ENCODE peak calls at places on chromosomes 3 and 15, in ten cellular contexts. One of them, this sample, is unnamed.

GRCh38 chr3:53495518-53496501 is 1.4 kb downstream of the CACNA1D start:
- DNase-seq in DMS153: no peak
- DNase-seq in GM12891: peak
- DNase-seq in HCEC 1CT: no peak
- DNase-seq in stimulated activated CD4-positive, alpha-beta T cell treated with anti-CD3 and anti-CD28 coated beads, Interleukin-15, amount 100 ng/mL, for 24 hours: peak
- DNase-seq in amniotic epithelial cell: no peak
- DNase-seq in naive thymus-derived CD8-positive, alpha-beta T cell: no peak
- DNase-seq in amniotic stem cell: no peak
- DNase-seq in stimulated activated CD8-positive, alpha-beta memory T cell treated with anti-CD3 and anti-CD28 coated beads, Interleukin-15, amount 100 ng/mL, for 4 hours: no peak
- DNase-seq in brain microvascular endothelial cell: no peak
- DNase-seq in this sample: no peak

GRCh38 chr3:11465744-11466611 is 177.7 kb downstream of the VGLL4 start:
- DNase-seq in amniotic stem cell: peak
- DNase-seq in GM12891: no peak
- DNase-seq in brain microvascular endothelial cell: peak
- DNase-seq in DMS153: no peak
- DNase-seq in naive thymus-derived CD8-positive, alpha-beta T cell: no peak
- DNase-seq in HCEC 1CT: no peak
- DNase-seq in stimulated activated CD4-positive, alpha-beta T cell treated with anti-CD3 and anti-CD28 coated beads, Interleukin-15, amount 100 ng/mL, for 24 hours: no peak
- DNase-seq in amniotic epithelial cell: peak
- DNase-seq in stimulated activated CD8-positive, alpha-beta memory T cell treated with anti-CD3 and anti-CD28 coated beads, Interleukin-15, amount 100 ng/mL, for 4 hours: no peak
- DNase-seq in this sample: peak

GRCh38 chr15:81886586-81886985 is 159.2 kb downstream of the MEX3B start:
- DNase-seq in brain microvascular endothelial cell: peak
- DNase-seq in GM12891: no peak
- DNase-seq in amniotic epithelial cell: no peak
- DNase-seq in DMS153: no peak
- DNase-seq in stimulated activated CD8-positive, alpha-beta memory T cell treated with anti-CD3 and anti-CD28 coated beads, Interleukin-15, amount 100 ng/mL, for 4 hours: no peak
- DNase-seq in HCEC 1CT: peak
- DNase-seq in naive thymus-derived CD8-positive, alpha-beta T cell: no peak
- DNase-seq in amniotic stem cell: no peak
- DNase-seq in stimulated activated CD4-positive, alpha-beta T cell treated with anti-CD3 and anti-CD28 coated beads, Interleukin-15, amount 100 ng/mL, for 24 hours: no peak
- DNase-seq in this sample: no peak

GRCh38 chr3:40299721-40300335 is 9.7 kb upstream of the EIF1B start:
- DNase-seq in stimulated activated CD8-positive, alpha-beta memory T cell treated with anti-CD3 and anti-CD28 coated beads, Interleukin-15, amount 100 ng/mL, for 4 hours: no peak
- DNase-seq in amniotic epithelial cell: peak
- DNase-seq in GM12891: no peak
- DNase-seq in HCEC 1CT: peak
- DNase-seq in stimulated activated CD4-positive, alpha-beta T cell treated with anti-CD3 and anti-CD28 coated beads, Interleukin-15, amount 100 ng/mL, for 24 hours: no peak
- DNase-seq in amniotic stem cell: no peak
- DNase-seq in brain microvascular endothelial cell: peak
- DNase-seq in naive thymus-derived CD8-positive, alpha-beta T cell: no peak
- DNase-seq in DMS153: no peak
- DNase-seq in this sample: no peak

GRCh38 chr15:89660556-89660955 is 5.3 kb upstream of the KIF7 start:
- DNase-seq in stimulated activated CD4-positive, alpha-beta T cell treated with anti-CD3 and anti-CD28 coated beads, Interleukin-15, amount 100 ng/mL, for 24 hours: no peak
- DNase-seq in amniotic stem cell: no peak
- DNase-seq in DMS153: no peak
- DNase-seq in naive thymus-derived CD8-positive, alpha-beta T cell: no peak
- DNase-seq in amniotic epithelial cell: no peak
- DNase-seq in HCEC 1CT: no peak
- DNase-seq in brain microvascular endothelial cell: no peak
- DNase-seq in stimulated activated CD8-positive, alpha-beta memory T cell treated with anti-CD3 and anti-CD28 coated beads, Interleukin-15, amount 100 ng/mL, for 4 hours: no peak
- DNase-seq in GM12891: no peak
- DNase-seq in this sample: no peak

GRCh38 chr3:163043074-163043473 is 1546.5 kb downstream of the OTOL1 start:
- DNase-seq in HCEC 1CT: no peak
- DNase-seq in stimulated activated CD4-positive, alpha-beta T cell treated with anti-CD3 and anti-CD28 coated beads, Interleukin-15, amount 100 ng/mL, for 24 hours: no peak
- DNase-seq in amniotic stem cell: no peak
- DNase-seq in naive thymus-derived CD8-positive, alpha-beta T cell: no peak
- DNase-seq in GM12891: no peak
- DNase-seq in stimulated activated CD8-positive, alpha-beta memory T cell treated with anti-CD3 and anti-CD28 coated beads, Interleukin-15, amount 100 ng/mL, for 4 hours: no peak
- DNase-seq in brain microvascular endothelial cell: peak
- DNase-seq in DMS153: no peak
- DNase-seq in amniotic epithelial cell: peak
- DNase-seq in this sample: no peak

GRCh38 chr3:117665311-117665710 is 955.7 kb downstream of the TUSC7 start:
- DNase-seq in stimulated activated CD4-positive, alpha-beta T cell treated with anti-CD3 and anti-CD28 coated beads, Interleukin-15, amount 100 ng/mL, for 24 hours: no peak
- DNase-seq in amniotic epithelial cell: no peak
- DNase-seq in DMS153: peak
- DNase-seq in brain microvascular endothelial cell: no peak
- DNase-seq in HCEC 1CT: no peak
- DNase-seq in GM12891: no peak
- DNase-seq in naive thymus-derived CD8-positive, alpha-beta T cell: no peak
- DNase-seq in amniotic stem cell: no peak
- DNase-seq in stimulated activated CD8-positive, alpha-beta memory T cell treated with anti-CD3 and anti-CD28 coated beads, Interleukin-15, amount 100 ng/mL, for 4 hours: no peak
- DNase-seq in this sample: no peak

GRCh38 chr3:26622634-26623408 is at the start of gene LRRC3B:
- DNase-seq in amniotic stem cell: no peak
- DNase-seq in naive thymus-derived CD8-positive, alpha-beta T cell: no peak
- DNase-seq in HCEC 1CT: no peak
- DNase-seq in DMS153: no peak
- DNase-seq in amniotic epithelial cell: no peak
- DNase-seq in stimulated activated CD8-positive, alpha-beta memory T cell treated with anti-CD3 and anti-CD28 coated beads, Interleukin-15, amount 100 ng/mL, for 4 hours: no peak
- DNase-seq in GM12891: no peak
- DNase-seq in stimulated activated CD4-positive, alpha-beta T cell treated with anti-CD3 and anti-CD28 coated beads, Interleukin-15, amount 100 ng/mL, for 24 hours: no peak
- DNase-seq in brain microvascular endothelial cell: no peak
- DNase-seq in this sample: no peak

GRCh38 chr3:193826126-193826795 is 233.3 kb downstream of the OPA1 start:
- DNase-seq in brain microvascular endothelial cell: peak
- DNase-seq in naive thymus-derived CD8-positive, alpha-beta T cell: no peak
- DNase-seq in GM12891: no peak
- DNase-seq in amniotic epithelial cell: peak
- DNase-seq in DMS153: peak
- DNase-seq in stimulated activated CD4-positive, alpha-beta T cell treated with anti-CD3 and anti-CD28 coated beads, Interleukin-15, amount 100 ng/mL, for 24 hours: no peak
- DNase-seq in amniotic stem cell: no peak
- DNase-seq in stimulated activated CD8-positive, alpha-beta memory T cell treated with anti-CD3 and anti-CD28 coated beads, Interleukin-15, amount 100 ng/mL, for 4 hours: no peak
- DNase-seq in HCEC 1CT: no peak
- DNase-seq in this sample: no peak

GRCh38 chr15:41494190-41494921 is 682 bp downstream of the ITPKA start:
- DNase-seq in DMS153: no peak
- DNase-seq in naive thymus-derived CD8-positive, alpha-beta T cell: peak
- DNase-seq in brain microvascular endothelial cell: no peak
- DNase-seq in stimulated activated CD8-positive, alpha-beta memory T cell treated with anti-CD3 and anti-CD28 coated beads, Interleukin-15, amount 100 ng/mL, for 4 hours: no peak
- DNase-seq in stimulated activated CD4-positive, alpha-beta T cell treated with anti-CD3 and anti-CD28 coated beads, Interleukin-15, amount 100 ng/mL, for 24 hours: peak
- DNase-seq in amniotic stem cell: no peak
- DNase-seq in GM12891: peak
- DNase-seq in amniotic epithelial cell: no peak
- DNase-seq in HCEC 1CT: no peak
- DNase-seq in this sample: no peak

GRCh38 chr3:178318440-178318839 is 217.8 kb upstream of the KCNMB2 start:
- DNase-seq in naive thymus-derived CD8-positive, alpha-beta T cell: no peak
- DNase-seq in stimulated activated CD8-positive, alpha-beta memory T cell treated with anti-CD3 and anti-CD28 coated beads, Interleukin-15, amount 100 ng/mL, for 4 hours: no peak
- DNase-seq in brain microvascular endothelial cell: no peak
- DNase-seq in HCEC 1CT: no peak
- DNase-seq in GM12891: no peak
- DNase-seq in stimulated activated CD4-positive, alpha-beta T cell treated with anti-CD3 and anti-CD28 coated beads, Interleukin-15, amount 100 ng/mL, for 24 hours: no peak
- DNase-seq in amniotic epithelial cell: no peak
- DNase-seq in amniotic stem cell: no peak
- DNase-seq in DMS153: no peak
- DNase-seq in this sample: no peak

GRCh38 chr3:42263354-42264346 is 2.3 kb downstream of the CCK start:
- DNase-seq in amniotic stem cell: no peak
- DNase-seq in DMS153: no peak
- DNase-seq in stimulated activated CD4-positive, alpha-beta T cell treated with anti-CD3 and anti-CD28 coated beads, Interleukin-15, amount 100 ng/mL, for 24 hours: peak
- DNase-seq in brain microvascular endothelial cell: no peak
- DNase-seq in GM12891: no peak
- DNase-seq in naive thymus-derived CD8-positive, alpha-beta T cell: peak
- DNase-seq in stimulated activated CD8-positive, alpha-beta memory T cell treated with anti-CD3 and anti-CD28 coated beads, Interleukin-15, amount 100 ng/mL, for 4 hours: no peak
- DNase-seq in amniotic epithelial cell: no peak
- DNase-seq in HCEC 1CT: no peak
- DNase-seq in this sample: no peak

GRCh38 chr3:186181901-186182300 is 73.0 kb upstream of the ETV5 start:
- DNase-seq in HCEC 1CT: no peak
- DNase-seq in GM12891: no peak
- DNase-seq in brain microvascular endothelial cell: no peak
- DNase-seq in amniotic stem cell: no peak
- DNase-seq in naive thymus-derived CD8-positive, alpha-beta T cell: no peak
- DNase-seq in stimulated activated CD8-positive, alpha-beta memory T cell treated with anti-CD3 and anti-CD28 coated beads, Interleukin-15, amount 100 ng/mL, for 4 hours: no peak
- DNase-seq in stimulated activated CD4-positive, alpha-beta T cell treated with anti-CD3 and anti-CD28 coated beads, Interleukin-15, amount 100 ng/mL, for 24 hours: no peak
- DNase-seq in amniotic epithelial cell: no peak
- DNase-seq in DMS153: no peak
- DNase-seq in this sample: no peak

GRCh38 chr15:25909325-25909724 is 46.2 kb upstream of the ATP10A start:
- DNase-seq in amniotic stem cell: no peak
- DNase-seq in DMS153: no peak
- DNase-seq in naive thymus-derived CD8-positive, alpha-beta T cell: no peak
- DNase-seq in GM12891: no peak
- DNase-seq in stimulated activated CD8-positive, alpha-beta memory T cell treated with anti-CD3 and anti-CD28 coated beads, Interleukin-15, amount 100 ng/mL, for 4 hours: no peak
- DNase-seq in amniotic epithelial cell: no peak
- DNase-seq in stimulated activated CD4-positive, alpha-beta T cell treated with anti-CD3 and anti-CD28 coated beads, Interleukin-15, amount 100 ng/mL, for 24 hours: no peak
- DNase-seq in brain microvascular endothelial cell: no peak
- DNase-seq in HCEC 1CT: no peak
- DNase-seq in this sample: no peak

GRCh38 chr3:130699765-130700164 is 46.9 kb downstream of the PIK3R4 start:
- DNase-seq in DMS153: no peak
- DNase-seq in brain microvascular endothelial cell: peak
- DNase-seq in stimulated activated CD4-positive, alpha-beta T cell treated with anti-CD3 and anti-CD28 coated beads, Interleukin-15, amount 100 ng/mL, for 24 hours: no peak
- DNase-seq in GM12891: no peak
- DNase-seq in amniotic epithelial cell: peak
- DNase-seq in stimulated activated CD8-positive, alpha-beta memory T cell treated with anti-CD3 and anti-CD28 coated beads, Interleukin-15, amount 100 ng/mL, for 4 hours: no peak
- DNase-seq in HCEC 1CT: no peak
- DNase-seq in naive thymus-derived CD8-positive, alpha-beta T cell: no peak
- DNase-seq in amniotic stem cell: no peak
- DNase-seq in this sample: peak

GRCh38 chr3:69871256-69871655 is 128.3 kb upstream of the SAMMSON start:
- DNase-seq in amniotic stem cell: no peak
- DNase-seq in brain microvascular endothelial cell: no peak
- DNase-seq in naive thymus-derived CD8-positive, alpha-beta T cell: no peak
- DNase-seq in HCEC 1CT: no peak
- DNase-seq in amniotic epithelial cell: no peak
- DNase-seq in stimulated activated CD4-positive, alpha-beta T cell treated with anti-CD3 and anti-CD28 coated beads, Interleukin-15, amount 100 ng/mL, for 24 hours: no peak
- DNase-seq in GM12891: no peak
- DNase-seq in DMS153: no peak
- DNase-seq in stimulated activated CD8-positive, alpha-beta memory T cell treated with anti-CD3 and anti-CD28 coated beads, Interleukin-15, amount 100 ng/mL, for 4 hours: no peak
- DNase-seq in this sample: no peak

GRCh38 chr3:129486057-129487035 is 42.1 kb upstream of the RHO start:
- DNase-seq in GM12891: no peak
- DNase-seq in stimulated activated CD8-positive, alpha-beta memory T cell treated with anti-CD3 and anti-CD28 coated beads, Interleukin-15, amount 100 ng/mL, for 4 hours: no peak
- DNase-seq in stimulated activated CD4-positive, alpha-beta T cell treated with anti-CD3 and anti-CD28 coated beads, Interleukin-15, amount 100 ng/mL, for 24 hours: no peak
- DNase-seq in brain microvascular endothelial cell: peak
- DNase-seq in HCEC 1CT: peak
- DNase-seq in amniotic epithelial cell: peak
- DNase-seq in DMS153: no peak
- DNase-seq in amniotic stem cell: no peak
- DNase-seq in naive thymus-derived CD8-positive, alpha-beta T cell: no peak
- DNase-seq in this sample: no peak

GRCh38 chr3:134892317-134892716 is 97.3 kb downstream of the EPHB1 start:
- DNase-seq in amniotic epithelial cell: no peak
- DNase-seq in amniotic stem cell: no peak
- DNase-seq in DMS153: no peak
- DNase-seq in HCEC 1CT: no peak
- DNase-seq in stimulated activated CD4-positive, alpha-beta T cell treated with anti-CD3 and anti-CD28 coated beads, Interleukin-15, amount 100 ng/mL, for 24 hours: no peak
- DNase-seq in naive thymus-derived CD8-positive, alpha-beta T cell: no peak
- DNase-seq in brain microvascular endothelial cell: no peak
- DNase-seq in stimulated activated CD8-positive, alpha-beta memory T cell treated with anti-CD3 and anti-CD28 coated beads, Interleukin-15, amount 100 ng/mL, for 4 hours: no peak
- DNase-seq in GM12891: no peak
- DNase-seq in this sample: no peak

GRCh38 chr3:151925876-151926275 is 52.4 kb downstream of the SUCNR1 start:
- DNase-seq in naive thymus-derived CD8-positive, alpha-beta T cell: no peak
- DNase-seq in stimulated activated CD8-positive, alpha-beta memory T cell treated with anti-CD3 and anti-CD28 coated beads, Interleukin-15, amount 100 ng/mL, for 4 hours: no peak
- DNase-seq in amniotic epithelial cell: peak
- DNase-seq in HCEC 1CT: peak
- DNase-seq in stimulated activated CD4-positive, alpha-beta T cell treated with anti-CD3 and anti-CD28 coated beads, Interleukin-15, amount 100 ng/mL, for 24 hours: no peak
- DNase-seq in amniotic stem cell: peak
- DNase-seq in brain microvascular endothelial cell: peak
- DNase-seq in DMS153: no peak
- DNase-seq in GM12891: no peak
- DNase-seq in this sample: no peak

GRCh38 chr15:70442616-70443321 is 320.6 kb downstream of the UACA start:
- DNase-seq in stimulated activated CD8-positive, alpha-beta memory T cell treated with anti-CD3 and anti-CD28 coated beads, Interleukin-15, amount 100 ng/mL, for 4 hours: no peak
- DNase-seq in brain microvascular endothelial cell: no peak
- DNase-seq in naive thymus-derived CD8-positive, alpha-beta T cell: no peak
- DNase-seq in GM12891: no peak
- DNase-seq in stimulated activated CD4-positive, alpha-beta T cell treated with anti-CD3 and anti-CD28 coated beads, Interleukin-15, amount 100 ng/mL, for 24 hours: no peak
- DNase-seq in HCEC 1CT: no peak
- DNase-seq in DMS153: no peak
- DNase-seq in amniotic epithelial cell: peak
- DNase-seq in amniotic stem cell: no peak
- DNase-seq in this sample: no peak

GRCh38 chr3:52056521-52056967 is at the start of gene DUSP7:
- DNase-seq in naive thymus-derived CD8-positive, alpha-beta T cell: peak
- DNase-seq in brain microvascular endothelial cell: no peak
- DNase-seq in DMS153: no peak
- DNase-seq in amniotic stem cell: no peak
- DNase-seq in HCEC 1CT: peak
- DNase-seq in stimulated activated CD4-positive, alpha-beta T cell treated with anti-CD3 and anti-CD28 coated beads, Interleukin-15, amount 100 ng/mL, for 24 hours: peak
- DNase-seq in stimulated activated CD8-positive, alpha-beta memory T cell treated with anti-CD3 and anti-CD28 coated beads, Interleukin-15, amount 100 ng/mL, for 4 hours: peak
- DNase-seq in GM12891: peak
- DNase-seq in amniotic epithelial cell: peak
- DNase-seq in this sample: no peak

GRCh38 chr3:36713904-36714303 is 50.4 kb downstream of the DCLK3 start:
- DNase-seq in HCEC 1CT: no peak
- DNase-seq in DMS153: no peak
- DNase-seq in naive thymus-derived CD8-positive, alpha-beta T cell: no peak
- DNase-seq in stimulated activated CD4-positive, alpha-beta T cell treated with anti-CD3 and anti-CD28 coated beads, Interleukin-15, amount 100 ng/mL, for 24 hours: no peak
- DNase-seq in GM12891: no peak
- DNase-seq in amniotic stem cell: no peak
- DNase-seq in amniotic epithelial cell: no peak
- DNase-seq in stimulated activated CD8-positive, alpha-beta memory T cell treated with anti-CD3 and anti-CD28 coated beads, Interleukin-15, amount 100 ng/mL, for 4 hours: no peak
- DNase-seq in brain microvascular endothelial cell: no peak
- DNase-seq in this sample: no peak

GRCh38 chr15:94963953-94964352 is 732.6 kb downstream of the MCTP2 start:
- DNase-seq in naive thymus-derived CD8-positive, alpha-beta T cell: no peak
- DNase-seq in HCEC 1CT: no peak
- DNase-seq in brain microvascular endothelial cell: no peak
- DNase-seq in GM12891: no peak
- DNase-seq in amniotic stem cell: no peak
- DNase-seq in stimulated activated CD4-positive, alpha-beta T cell treated with anti-CD3 and anti-CD28 coated beads, Interleukin-15, amount 100 ng/mL, for 24 hours: no peak
- DNase-seq in DMS153: no peak
- DNase-seq in stimulated activated CD8-positive, alpha-beta memory T cell treated with anti-CD3 and anti-CD28 coated beads, Interleukin-15, amount 100 ng/mL, for 4 hours: no peak
- DNase-seq in amniotic epithelial cell: no peak
- DNase-seq in this sample: no peak

GRCh38 chr3:79040701-79041100 is 727.1 kb downstream of the ROBO1 start:
- DNase-seq in amniotic epithelial cell: peak
- DNase-seq in DMS153: no peak
- DNase-seq in HCEC 1CT: peak
- DNase-seq in GM12891: no peak
- DNase-seq in stimulated activated CD4-positive, alpha-beta T cell treated with anti-CD3 and anti-CD28 coated beads, Interleukin-15, amount 100 ng/mL, for 24 hours: no peak
- DNase-seq in amniotic stem cell: peak
- DNase-seq in naive thymus-derived CD8-positive, alpha-beta T cell: no peak
- DNase-seq in stimulated activated CD8-positive, alpha-beta memory T cell treated with anti-CD3 and anti-CD28 coated beads, Interleukin-15, amount 100 ng/mL, for 4 hours: no peak
- DNase-seq in brain microvascular endothelial cell: peak
- DNase-seq in this sample: no peak

GRCh38 chr3:89002166-89002565 is 105.3 kb upstream of the EPHA3 start:
- DNase-seq in naive thymus-derived CD8-positive, alpha-beta T cell: no peak
- DNase-seq in GM12891: no peak
- DNase-seq in stimulated activated CD4-positive, alpha-beta T cell treated with anti-CD3 and anti-CD28 coated beads, Interleukin-15, amount 100 ng/mL, for 24 hours: no peak
- DNase-seq in amniotic epithelial cell: no peak
- DNase-seq in amniotic stem cell: no peak
- DNase-seq in HCEC 1CT: no peak
- DNase-seq in brain microvascular endothelial cell: no peak
- DNase-seq in stimulated activated CD8-positive, alpha-beta memory T cell treated with anti-CD3 and anti-CD28 coated beads, Interleukin-15, amount 100 ng/mL, for 4 hours: no peak
- DNase-seq in DMS153: no peak
- DNase-seq in this sample: no peak

GRCh38 chr3:32440481-32441350 is 49.1 kb downstream of the CMTM7 start:
- DNase-seq in amniotic epithelial cell: no peak
- DNase-seq in amniotic stem cell: no peak
- DNase-seq in naive thymus-derived CD8-positive, alpha-beta T cell: no peak
- DNase-seq in brain microvascular endothelial cell: no peak
- DNase-seq in stimulated activated CD8-positive, alpha-beta memory T cell treated with anti-CD3 and anti-CD28 coated beads, Interleukin-15, amount 100 ng/mL, for 4 hours: no peak
- DNase-seq in stimulated activated CD4-positive, alpha-beta T cell treated with anti-CD3 and anti-CD28 coated beads, Interleukin-15, amount 100 ng/mL, for 24 hours: no peak
- DNase-seq in HCEC 1CT: no peak
- DNase-seq in GM12891: no peak
- DNase-seq in DMS153: no peak
- DNase-seq in this sample: no peak

GRCh38 chr15:32851619-32852416 is 134.0 kb downstream of the GREM1 start:
- DNase-seq in amniotic epithelial cell: peak
- DNase-seq in stimulated activated CD8-positive, alpha-beta memory T cell treated with anti-CD3 and anti-CD28 coated beads, Interleukin-15, amount 100 ng/mL, for 4 hours: no peak
- DNase-seq in naive thymus-derived CD8-positive, alpha-beta T cell: no peak
- DNase-seq in stimulated activated CD4-positive, alpha-beta T cell treated with anti-CD3 and anti-CD28 coated beads, Interleukin-15, amount 100 ng/mL, for 24 hours: no peak
- DNase-seq in GM12891: no peak
- DNase-seq in amniotic stem cell: peak
- DNase-seq in DMS153: no peak
- DNase-seq in brain microvascular endothelial cell: peak
- DNase-seq in HCEC 1CT: peak
- DNase-seq in this sample: no peak

GRCh38 chr15:79046691-79047404 is 43.7 kb downstream of the RASGRF1 start:
- DNase-seq in amniotic epithelial cell: no peak
- DNase-seq in HCEC 1CT: no peak
- DNase-seq in naive thymus-derived CD8-positive, alpha-beta T cell: no peak
- DNase-seq in stimulated activated CD4-positive, alpha-beta T cell treated with anti-CD3 and anti-CD28 coated beads, Interleukin-15, amount 100 ng/mL, for 24 hours: no peak
- DNase-seq in DMS153: no peak
- DNase-seq in stimulated activated CD8-positive, alpha-beta memory T cell treated with anti-CD3 and anti-CD28 coated beads, Interleukin-15, amount 100 ng/mL, for 4 hours: no peak
- DNase-seq in brain microvascular endothelial cell: no peak
- DNase-seq in amniotic stem cell: no peak
- DNase-seq in GM12891: no peak
- DNase-seq in this sample: no peak

This sample was measured in SK-N-MC.